ENCODE peak calls at places on chromosomes 3 and 15, in ten cellular contexts. G is iPS DF 6.9; L is brain microvascular endothelial cell; M is HepG2; D is cardiac muscle cell; Q is uterus; J is aorta; S is CD8-positive, alpha-beta memory T cell; F is OCI-LY7; E is prostate gland. Y is an unnamed sample.
A peak's percentile ranks its signal among the peaks of the same experiment; 100 is the strongest.

GRCh38 chr3:65810277-65810676 is 228.4 kb downstream of the MAGI1 start:
- DNase-seq in Q (no peak), G (no peak), M (no peak), J (no peak), L (no peak), D (no peak), F (no peak), S (no peak), E (no peak), Y (no peak)

GRCh38 chr3:39284457-39284881 is 4.6 kb upstream of the CX3CR1 start:
- DNase-seq in S (no peak), M (no peak), Q (no peak), D (no peak), L (no peak), G (no peak), F (no peak), J (no peak), E (no peak), Y (no peak)

GRCh38 chr3:87548271-87548670 is 271.9 kb upstream of the POU1F1 start:
- DNase-seq in D (no peak), Q (no peak), F (no peak), S (no peak), G (no peak), M (no peak), L (no peak), E (no peak), J (no peak), Y (no peak)

GRCh38 chr3:988790-989189 is 104.0 kb upstream of the CNTN6 start:
- DNase-seq in G (no peak), J (no peak), F (no peak), E (no peak), S (no peak), M (no peak), Q (no peak), L (no peak), D (no peak), Y (no peak)

GRCh38 chr3:19013879-19014278 is 134.4 kb upstream of the KCNH8 start:
- DNase-seq in D (no peak), J (no peak), S (no peak), M (no peak), G (no peak), E (no peak), F (no peak), L (no peak), Q (no peak), Y (no peak)

GRCh38 chr15:39194431-39194830 is 386.4 kb upstream of the THBS1 start:
- DNase-seq in S (no peak), F (no peak), D (no peak), L (peak; percentile 35), Q (no peak), G (no peak), M (no peak), E (no peak), J (no peak), Y (no peak)

GRCh38 chr3:145144361-145144760 is 1016.6 kb downstream of the PLOD2 start:
- DNase-seq in G (no peak), D (no peak), M (no peak), Q (no peak), S (no peak), J (no peak), L (no peak), E (no peak), F (no peak), Y (no peak)

GRCh38 chr3:178170698-178171535 is 365.3 kb upstream of the KCNMB2 start:
- DNase-seq in F (no peak), L (peak; percentile 88), D (no peak), M (no peak), J (no peak), E (no peak), G (no peak), Q (no peak), S (no peak), Y (no peak)

GRCh38 chr3:37935756-37936666 is 54.6 kb upstream of the VILL start:
- DNase-seq in G (no peak), J (no peak), E (peak; percentile 53), L (peak; percentile 93), F (no peak), S (no peak), M (peak; percentile 98), Q (no peak), D (peak; percentile 48), Y (no peak)

GRCh38 chr3:12956316-12956660 is 114.9 kb upstream of the RPL32 start:
- DNase-seq in Q (no peak), M (no peak), L (no peak), S (no peak), G (no peak), D (no peak), F (no peak), J (no peak), E (no peak), Y (no peak)

DNA sequence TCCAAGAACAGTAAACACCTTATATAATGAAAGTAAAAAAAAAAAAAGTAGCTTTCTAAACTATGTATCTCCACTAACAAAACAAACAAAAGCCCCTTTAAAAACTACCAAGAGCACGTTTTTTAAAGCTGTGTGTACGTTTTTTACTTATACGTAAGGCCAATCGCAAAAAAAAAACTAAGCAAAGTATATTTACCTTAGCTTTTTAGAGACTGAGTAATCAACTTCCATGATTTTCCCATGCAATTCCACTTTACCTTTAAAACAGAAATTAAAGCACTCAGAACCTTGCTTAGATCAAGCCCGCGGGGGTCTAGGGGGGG is 1.9 kb downstream of the IGF2BP2 start:
- DNase-seq in J (no peak), G (no peak), Q (no peak), E (no peak), S (no peak), D (no peak), M (no peak), F (no peak), L (no peak), Y (no peak)
- H3K27ac ChIP-seq in J (no peak overlapping the region), G (no peak overlapping the region), Q (peak overlapping the region; percentile 89), E (no peak overlapping the region), S (peak overlapping the region; percentile 59), D (peak overlapping the region; percentile 100), M (peak overlapping the region; percentile 97), F (no peak overlapping the region), L (peak overlapping the region; percentile 94), Y (no peak overlapping the region)

DNA sequence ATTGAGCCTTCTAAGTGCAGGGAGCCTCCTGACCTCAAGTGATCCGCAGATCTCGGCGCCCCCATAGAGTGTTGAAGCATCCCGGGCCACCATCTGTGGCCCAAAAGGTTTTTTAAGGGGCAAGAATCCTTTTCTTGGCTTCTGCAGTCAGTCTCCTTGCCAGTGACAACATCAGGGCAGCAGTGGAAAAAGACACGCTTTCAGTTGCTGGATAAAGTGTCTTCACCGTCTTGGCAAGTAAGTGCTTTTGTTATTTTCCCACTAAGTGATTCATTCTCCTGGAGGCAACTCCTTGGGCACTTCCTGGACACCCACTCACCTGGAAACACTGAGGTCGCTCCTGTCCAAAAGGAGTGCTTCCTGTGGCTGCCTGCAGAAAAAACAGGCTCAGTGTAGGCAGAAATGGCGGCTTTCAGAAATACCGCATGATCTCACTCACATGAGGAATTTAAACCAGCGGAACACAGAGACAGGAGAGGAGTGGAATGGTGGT is 71.7 kb upstream of the ABHD2 start:
- DNase-seq in G (no peak), J (peak; percentile 74), F (no peak), E (no peak), M (no peak), D (no peak), S (no peak), L (no peak), Q (peak; percentile 46), Y (no peak)
- H3K27ac ChIP-seq in G (no peak overlapping the region), J (peak overlapping the region; percentile 73), F (no peak overlapping the region), E (no peak overlapping the region), M (no peak overlapping the region), D (no peak overlapping the region), S (no peak overlapping the region), L (no peak overlapping the region), Q (peak overlapping the region; percentile 94), Y (no peak overlapping the region)

DNA sequence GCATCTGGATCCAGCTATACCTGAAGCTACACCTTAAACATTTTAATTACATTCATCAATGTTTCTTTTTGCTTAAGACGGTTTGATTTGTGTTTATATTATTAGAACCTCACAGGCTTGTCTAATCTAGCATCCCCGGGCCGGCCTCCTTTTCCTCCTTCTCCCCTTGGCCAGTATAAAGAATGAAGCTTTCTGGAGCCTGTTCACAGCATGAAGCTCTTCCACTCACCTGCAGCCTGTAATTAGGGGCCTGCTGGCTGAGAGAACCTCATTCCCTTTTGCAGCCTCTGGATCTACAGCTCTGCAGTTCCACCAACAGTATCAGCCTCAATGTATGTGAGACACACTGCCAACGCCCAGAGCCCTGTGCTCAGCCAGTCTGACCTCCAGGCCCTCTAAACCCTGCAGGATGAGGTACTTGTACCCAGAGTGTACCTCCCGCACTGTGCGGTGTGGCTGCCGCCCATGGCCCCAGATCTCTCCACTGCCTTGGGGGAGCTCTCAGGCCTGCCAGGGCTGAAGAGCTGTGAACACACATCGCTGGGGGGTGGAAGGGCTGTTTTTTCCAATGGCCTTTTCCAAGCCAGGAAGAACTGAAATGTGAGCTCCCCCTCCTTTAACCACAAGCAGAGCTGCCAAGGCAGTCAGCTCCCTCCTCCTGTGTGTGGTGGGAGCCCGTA is 114.7 kb upstream of the ALDH1A3 start:
- DNase-seq in M (no peak), Q (peak; percentile 20), D (no peak), E (no peak), F (no peak), L (peak; percentile 30), G (no peak), S (no peak), J (peak; percentile 64), Y (no peak)
- H3K27ac ChIP-seq in M (no peak overlapping the region), Q (peak overlapping the region; percentile 39), D (no peak overlapping the region), E (no peak overlapping the region), F (no peak overlapping the region), L (no peak overlapping the region), G (no peak overlapping the region), S (no peak overlapping the region), J (no peak overlapping the region), Y (no peak overlapping the region)

GRCh38 chr15:78051622-78052405 is 25.7 kb downstream of the TBC1D2B start:
- DNase-seq in E (peak; percentile 57), J (no peak), F (peak; percentile 43), L (no peak), S (no peak), G (no peak), D (peak; percentile 15), M (no peak), Q (peak; percentile 57), Y (no peak)
- H3K27ac ChIP-seq in E (no peak overlapping the region), J (no peak overlapping the region), F (peak overlapping the region; percentile 54), L (no peak overlapping the region), S (peak overlapping the region; percentile 75), G (no peak overlapping the region), D (no peak overlapping the region), M (no peak overlapping the region), Q (peak overlapping the region; percentile 71), Y (no peak overlapping the region)

GRCh38 chr3:111545349-111545748 is 3.4 kb downstream of the CD96 start:
- DNase-seq in D (no peak), L (no peak), J (no peak), Q (no peak), G (no peak), E (no peak), F (no peak), M (no peak), S (no peak), Y (no peak)
- H3K27ac ChIP-seq in D (no peak overlapping the region), L (no peak overlapping the region), J (no peak overlapping the region), Q (no peak overlapping the region), G (no peak overlapping the region), E (no peak overlapping the region), F (no peak overlapping the region), M (no peak overlapping the region), S (peak overlapping the region; percentile 73), Y (no peak overlapping the region)

DNA sequence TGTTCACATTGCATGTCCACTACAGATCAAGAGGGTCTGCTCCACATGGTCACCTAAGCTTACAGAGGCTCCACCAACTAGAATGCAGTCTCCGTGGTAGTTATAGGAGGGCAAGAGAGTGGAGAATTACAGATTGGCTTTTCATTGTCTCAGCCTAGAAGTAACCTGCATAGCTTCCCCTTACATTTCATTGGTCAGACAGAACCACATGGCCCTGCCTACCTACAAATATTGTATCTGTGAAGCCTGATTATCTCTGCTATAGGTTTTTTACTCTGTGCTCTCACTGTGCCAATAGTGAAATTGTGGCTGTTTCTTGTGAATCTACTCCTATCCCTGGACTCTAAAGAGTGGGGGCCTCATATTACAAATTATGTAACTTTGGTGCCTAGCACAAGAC is 2.5 kb upstream of the TLNRD1 start:
- DNase-seq in G (no peak), F (no peak), S (no peak), Q (no peak), L (no peak), J (no peak), E (no peak), M (no peak), D (no peak), Y (no peak)
- H3K27ac ChIP-seq in G (no peak overlapping the region), F (no peak overlapping the region), S (peak overlapping the region; percentile 29), Q (no peak overlapping the region), L (no peak overlapping the region), J (no peak overlapping the region), E (no peak overlapping the region), M (no peak overlapping the region), D (no peak overlapping the region), Y (no peak overlapping the region)

Y was measured in substantia nigra.